ENCODE peak calls at places on chromosomes 3 and 15, in nine cellular contexts. One of them, this sample, is unnamed.

GRCh38 chr15:31223478-31224350 is 102.9 kb upstream of the KLF13 start:
- DNase-seq in HS-5: no peak
- DNase-seq in C1 segment of cervical spinal cord: no peak
- DNase-seq in stimulated activated CD4-positive, alpha-beta T cell treated with anti-CD3 and anti-CD28 coated beads, Interleukin-4, amount 100 ng/mL, for 24 hours: no peak
- DNase-seq in activated gamma-delta T cell treated with Interleukin-2 at 50 U/mL for 16 hours: no peak
- DNase-seq in fibroblast of pulmonary artery: no peak
- DNase-seq in substantia nigra: no peak
- DNase-seq in hepatocyte: no peak
- DNase-seq in NAMALWA: no peak
- DNase-seq in this sample: no peak

GRCh38 chr15:23628612-23629233 is 18.9 kb downstream of the MAGEL2 start:
- DNase-seq in stimulated activated CD4-positive, alpha-beta T cell treated with anti-CD3 and anti-CD28 coated beads, Interleukin-4, amount 100 ng/mL, for 24 hours: no peak
- DNase-seq in activated gamma-delta T cell treated with Interleukin-2 at 50 U/mL for 16 hours: no peak
- DNase-seq in NAMALWA: no peak
- DNase-seq in HS-5: no peak
- DNase-seq in fibroblast of pulmonary artery: no peak
- DNase-seq in C1 segment of cervical spinal cord: no peak
- DNase-seq in substantia nigra: no peak
- DNase-seq in hepatocyte: no peak
- DNase-seq in this sample: no peak

GRCh38 chr3:100611221-100611620 is 1.8 kb downstream of the ADGRG7 start:
- DNase-seq in hepatocyte: no peak
- DNase-seq in NAMALWA: no peak
- DNase-seq in fibroblast of pulmonary artery: no peak
- DNase-seq in substantia nigra: no peak
- DNase-seq in HS-5: no peak
- DNase-seq in activated gamma-delta T cell treated with Interleukin-2 at 50 U/mL for 16 hours: no peak
- DNase-seq in C1 segment of cervical spinal cord: no peak
- DNase-seq in stimulated activated CD4-positive, alpha-beta T cell treated with anti-CD3 and anti-CD28 coated beads, Interleukin-4, amount 100 ng/mL, for 24 hours: no peak
- DNase-seq in this sample: no peak

GRCh38 chr3:87175662-87176230 is 51.4 kb upstream of the CHMP2B start:
- DNase-seq in NAMALWA: no peak
- DNase-seq in hepatocyte: no peak
- DNase-seq in C1 segment of cervical spinal cord: no peak
- DNase-seq in HS-5: no peak
- DNase-seq in activated gamma-delta T cell treated with Interleukin-2 at 50 U/mL for 16 hours: no peak
- DNase-seq in fibroblast of pulmonary artery: no peak
- DNase-seq in substantia nigra: no peak
- DNase-seq in stimulated activated CD4-positive, alpha-beta T cell treated with anti-CD3 and anti-CD28 coated beads, Interleukin-4, amount 100 ng/mL, for 24 hours: no peak
- DNase-seq in this sample: no peak

GRCh38 chr15:90686435-90687218 is 30.5 kb upstream of the BLM start:
- DNase-seq in substantia nigra: no peak
- DNase-seq in stimulated activated CD4-positive, alpha-beta T cell treated with anti-CD3 and anti-CD28 coated beads, Interleukin-4, amount 100 ng/mL, for 24 hours: peak
- DNase-seq in activated gamma-delta T cell treated with Interleukin-2 at 50 U/mL for 16 hours: peak
- DNase-seq in NAMALWA: peak
- DNase-seq in HS-5: no peak
- DNase-seq in hepatocyte: no peak
- DNase-seq in fibroblast of pulmonary artery: no peak
- DNase-seq in C1 segment of cervical spinal cord: no peak
- DNase-seq in this sample: no peak

GRCh38 chr3:21447471-21448205 is 303.4 kb downstream of the ZNF385D start:
- DNase-seq in fibroblast of pulmonary artery: peak
- DNase-seq in activated gamma-delta T cell treated with Interleukin-2 at 50 U/mL for 16 hours: no peak
- DNase-seq in NAMALWA: no peak
- DNase-seq in stimulated activated CD4-positive, alpha-beta T cell treated with anti-CD3 and anti-CD28 coated beads, Interleukin-4, amount 100 ng/mL, for 24 hours: no peak
- DNase-seq in HS-5: peak
- DNase-seq in C1 segment of cervical spinal cord: no peak
- DNase-seq in hepatocyte: no peak
- DNase-seq in substantia nigra: no peak
- DNase-seq in this sample: no peak

GRCh38 chr3:49607796-49608195 is 53.5 kb downstream of the BSN start:
- DNase-seq in C1 segment of cervical spinal cord: no peak
- DNase-seq in hepatocyte: no peak
- DNase-seq in HS-5: no peak
- DNase-seq in fibroblast of pulmonary artery: no peak
- DNase-seq in substantia nigra: no peak
- DNase-seq in NAMALWA: peak
- DNase-seq in activated gamma-delta T cell treated with Interleukin-2 at 50 U/mL for 16 hours: no peak
- DNase-seq in stimulated activated CD4-positive, alpha-beta T cell treated with anti-CD3 and anti-CD28 coated beads, Interleukin-4, amount 100 ng/mL, for 24 hours: no peak
- DNase-seq in this sample: no peak

GRCh38 chr15:70195171-70195807 is 97.6 kb upstream of the TLE3 start:
- DNase-seq in hepatocyte: no peak
- DNase-seq in activated gamma-delta T cell treated with Interleukin-2 at 50 U/mL for 16 hours: no peak
- DNase-seq in fibroblast of pulmonary artery: no peak
- DNase-seq in stimulated activated CD4-positive, alpha-beta T cell treated with anti-CD3 and anti-CD28 coated beads, Interleukin-4, amount 100 ng/mL, for 24 hours: no peak
- DNase-seq in HS-5: no peak
- DNase-seq in substantia nigra: no peak
- DNase-seq in NAMALWA: no peak
- DNase-seq in C1 segment of cervical spinal cord: no peak
- DNase-seq in this sample: no peak

GRCh38 chr3:69092030-69092513 is 7.3 kb downstream of the ARL6IP5 start:
- DNase-seq in fibroblast of pulmonary artery: no peak
- DNase-seq in HS-5: no peak
- DNase-seq in substantia nigra: peak
- DNase-seq in NAMALWA: peak
- DNase-seq in stimulated activated CD4-positive, alpha-beta T cell treated with anti-CD3 and anti-CD28 coated beads, Interleukin-4, amount 100 ng/mL, for 24 hours: no peak
- DNase-seq in C1 segment of cervical spinal cord: no peak
- DNase-seq in hepatocyte: no peak
- DNase-seq in activated gamma-delta T cell treated with Interleukin-2 at 50 U/mL for 16 hours: no peak
- DNase-seq in this sample: no peak